ENCODE peak calls at places on chromosomes 4 and X, in ten cellular contexts. W is activated T-helper 9 cell treated with anti-CD3 and anti-CD28 coated beads, Interleukin-2, amount 50 U/mL, for 16 hours; X is fibroblast of lung; F is activated naive CD4-positive, alpha-beta T cell treated with anti-CD3 and anti-CD28 coated beads, Interleukin-2, amount 50 U/mL, for 16 hours; Y is GM04504; U is left ventricle myocardium superior; L is right lobe of liver; J is sigmoid colon; O is NCI-H1436; T is ACHN. H is an unnamed sample.

GRCh38 chrX:49183701-49184281 is 2.4 kb downstream of the PRICKLE3 start:
- DNase-seq in W (no peak), X (no peak), F (no peak), Y (no peak), U (no peak), L (no peak), J (peak), O (no peak), T (no peak), H (no peak)

GRCh38 chr4:34766935-34767859 is 1477.1 kb downstream of the ARAP2 start:
- DNase-seq in W (no peak), X (no peak), F (no peak), Y (no peak), U (no peak), L (no peak), J (no peak), O (no peak), T (peak), H (no peak)

GRCh38 chr4:87981505-87981904 is 6.0 kb downstream of the SPP1 start:
- DNase-seq in W (no peak), X (no peak), F (no peak), Y (no peak), U (no peak), L (no peak), J (no peak), O (no peak), T (no peak), H (no peak)

GRCh38 chrX:12949927-12950656 is 24.8 kb upstream of the TMSB4X start:
- DNase-seq in W (peak), X (peak), F (peak), Y (peak), U (peak), L (peak), J (peak), O (no peak), T (peak), H (peak)

GRCh38 chr4:8222609-8223391 is 23.7 kb downstream of the SH3TC1 start:
- DNase-seq in W (no peak), X (no peak), F (no peak), Y (no peak), U (no peak), L (no peak), J (no peak), O (no peak), T (no peak), H (no peak)

GRCh38 chr4:41991916-41992767 is 1.8 kb downstream of the SLC30A9 start:
- DNase-seq in W (no peak), X (no peak), F (no peak), Y (no peak), U (no peak), L (no peak), J (no peak), O (no peak), T (peak), H (no peak)

GRCh38 chr4:4182835-4183568 is 43.7 kb downstream of the OTOP1 start:
- DNase-seq in W (no peak), X (peak), F (no peak), Y (no peak), U (no peak), L (peak), J (no peak), O (no peak), T (peak), H (no peak)

GRCh38 chr4:84583871-84584373 is 995 bp downstream of the CDS1 start:
- DNase-seq in W (no peak), X (peak), F (no peak), Y (no peak), U (no peak), L (no peak), J (no peak), O (no peak), T (no peak), H (no peak)

GRCh38 chr4:36322921-36323354 is 41.5 kb downstream of the DTHD1 start:
- DNase-seq in W (peak), X (no peak), F (peak), Y (no peak), U (no peak), L (no peak), J (no peak), O (no peak), T (no peak), H (no peak)

GRCh38 chr4:39062094-39062493 is at the start of gene KLHL5:
- DNase-seq in W (no peak), X (no peak), F (no peak), Y (no peak), U (no peak), L (no peak), J (no peak), O (no peak), T (no peak), H (no peak)

GRCh38 chrX:57528670-57529255 is 63.0 kb upstream of the ZXDB start:
- DNase-seq in W (no peak), X (no peak), F (peak), Y (peak), U (no peak), L (no peak), J (no peak), O (no peak), T (peak), H (no peak)

GRCh38 chrX:102604327-102604726 is 5.0 kb downstream of the ARMCX5 start:
- DNase-seq in W (no peak), X (no peak), F (no peak), Y (no peak), U (no peak), L (no peak), J (no peak), O (no peak), T (no peak), H (no peak)